ENCODE peak calls at places on chromosomes 16 and 17, in six cellular contexts. One of them, this sample, is unnamed.

GRCh38 chr17:35743911-35744328 is 9.1 kb downstream of the GAS2L2 start:
- DNase-seq in stimulated activated CD4-positive, alpha-beta T cell treated with anti-CD3 and anti-CD28 coated beads, Interleukin-15, amount 100 ng/mL, for 1 hour: no peak
- DNase-seq in GM12865: peak; percentile 29
- DNase-seq in activated CD8-positive, alpha-beta memory T cell treated with anti-CD3 and anti-CD28 coated beads for 48 hours: no peak
- DNase-seq in fibroblast of the aortic adventitia: peak; percentile 51
- DNase-seq in GM12878: no peak
- DNase-seq in this sample: peak; percentile 45

GRCh38 chr16:88548985-88549384 is 21.2 kb upstream of the ZC3H18 start:
- DNase-seq in stimulated activated CD4-positive, alpha-beta T cell treated with anti-CD3 and anti-CD28 coated beads, Interleukin-15, amount 100 ng/mL, for 1 hour: no peak
- DNase-seq in GM12865: no peak
- DNase-seq in activated CD8-positive, alpha-beta memory T cell treated with anti-CD3 and anti-CD28 coated beads for 48 hours: no peak
- DNase-seq in fibroblast of the aortic adventitia: no peak
- DNase-seq in GM12878: no peak
- DNase-seq in this sample: no peak

GRCh38 chr17:50028207-50029120 is 27.4 kb upstream of the ITGA3 start:
- DNase-seq in stimulated activated CD4-positive, alpha-beta T cell treated with anti-CD3 and anti-CD28 coated beads, Interleukin-15, amount 100 ng/mL, for 1 hour: no peak
- DNase-seq in GM12865: no peak
- DNase-seq in activated CD8-positive, alpha-beta memory T cell treated with anti-CD3 and anti-CD28 coated beads for 48 hours: no peak
- DNase-seq in fibroblast of the aortic adventitia: peak; percentile 26
- DNase-seq in GM12878: no peak
- DNase-seq in this sample: peak; percentile 86

GRCh38 chr17:43734376-43734775 is 24.2 kb downstream of the SOST start:
- DNase-seq in stimulated activated CD4-positive, alpha-beta T cell treated with anti-CD3 and anti-CD28 coated beads, Interleukin-15, amount 100 ng/mL, for 1 hour: no peak
- DNase-seq in GM12865: no peak
- DNase-seq in activated CD8-positive, alpha-beta memory T cell treated with anti-CD3 and anti-CD28 coated beads for 48 hours: no peak
- DNase-seq in fibroblast of the aortic adventitia: peak; percentile 96
- DNase-seq in GM12878: no peak
- DNase-seq in this sample: peak; percentile 90

GRCh38 chr16:4344659-4345438 is 6.3 kb downstream of the PAM16 start:
- DNase-seq in stimulated activated CD4-positive, alpha-beta T cell treated with anti-CD3 and anti-CD28 coated beads, Interleukin-15, amount 100 ng/mL, for 1 hour: no peak
- DNase-seq in GM12865: no peak
- DNase-seq in activated CD8-positive, alpha-beta memory T cell treated with anti-CD3 and anti-CD28 coated beads for 48 hours: no peak
- DNase-seq in fibroblast of the aortic adventitia: peak; percentile 32
- DNase-seq in GM12878: no peak
- DNase-seq in this sample: peak; percentile 30

GRCh38 chr16:50718061-50718760 is 23.7 kb upstream of the CYLD start:
- DNase-seq in stimulated activated CD4-positive, alpha-beta T cell treated with anti-CD3 and anti-CD28 coated beads, Interleukin-15, amount 100 ng/mL, for 1 hour: no peak
- DNase-seq in GM12865: no peak
- DNase-seq in activated CD8-positive, alpha-beta memory T cell treated with anti-CD3 and anti-CD28 coated beads for 48 hours: no peak
- DNase-seq in fibroblast of the aortic adventitia: peak; percentile 64
- DNase-seq in GM12878: no peak
- DNase-seq in this sample: peak; percentile 38

GRCh38 chr17:16464001-16464640 is 27.9 kb downstream of the LRRC75A start:
- DNase-seq in stimulated activated CD4-positive, alpha-beta T cell treated with anti-CD3 and anti-CD28 coated beads, Interleukin-15, amount 100 ng/mL, for 1 hour: no peak
- DNase-seq in GM12865: no peak
- DNase-seq in activated CD8-positive, alpha-beta memory T cell treated with anti-CD3 and anti-CD28 coated beads for 48 hours: no peak
- DNase-seq in fibroblast of the aortic adventitia: no peak
- DNase-seq in GM12878: no peak
- DNase-seq in this sample: no peak

GRCh38 chr16:12239953-12240485 is 263.5 kb downstream of the SNX29 start:
- DNase-seq in stimulated activated CD4-positive, alpha-beta T cell treated with anti-CD3 and anti-CD28 coated beads, Interleukin-15, amount 100 ng/mL, for 1 hour: no peak
- DNase-seq in GM12865: no peak
- DNase-seq in activated CD8-positive, alpha-beta memory T cell treated with anti-CD3 and anti-CD28 coated beads for 48 hours: no peak
- DNase-seq in fibroblast of the aortic adventitia: peak; percentile 79
- DNase-seq in GM12878: no peak
- DNase-seq in this sample: no peak

GRCh38 chr17:29154516-29155234 is 25.5 kb downstream of the MYO18A start:
- DNase-seq in stimulated activated CD4-positive, alpha-beta T cell treated with anti-CD3 and anti-CD28 coated beads, Interleukin-15, amount 100 ng/mL, for 1 hour: no peak
- DNase-seq in GM12865: no peak
- DNase-seq in activated CD8-positive, alpha-beta memory T cell treated with anti-CD3 and anti-CD28 coated beads for 48 hours: no peak
- DNase-seq in fibroblast of the aortic adventitia: no peak
- DNase-seq in GM12878: no peak
- DNase-seq in this sample: no peak

GRCh38 chr17:65196617-65197016 is 59.4 kb downstream of the RGS9 start:
- DNase-seq in stimulated activated CD4-positive, alpha-beta T cell treated with anti-CD3 and anti-CD28 coated beads, Interleukin-15, amount 100 ng/mL, for 1 hour: no peak
- DNase-seq in GM12865: no peak
- DNase-seq in activated CD8-positive, alpha-beta memory T cell treated with anti-CD3 and anti-CD28 coated beads for 48 hours: no peak
- DNase-seq in fibroblast of the aortic adventitia: no peak
- DNase-seq in GM12878: no peak
- DNase-seq in this sample: no peak

GRCh38 chr16:86844691-86845090 is 266.3 kb downstream of the FOXL1 start:
- DNase-seq in stimulated activated CD4-positive, alpha-beta T cell treated with anti-CD3 and anti-CD28 coated beads, Interleukin-15, amount 100 ng/mL, for 1 hour: no peak
- DNase-seq in GM12865: no peak
- DNase-seq in activated CD8-positive, alpha-beta memory T cell treated with anti-CD3 and anti-CD28 coated beads for 48 hours: no peak
- DNase-seq in fibroblast of the aortic adventitia: no peak
- DNase-seq in GM12878: no peak
- DNase-seq in this sample: no peak

GRCh38 chr17:29546085-29546484 is 20.8 kb downstream of the ABHD15 start:
- DNase-seq in stimulated activated CD4-positive, alpha-beta T cell treated with anti-CD3 and anti-CD28 coated beads, Interleukin-15, amount 100 ng/mL, for 1 hour: no peak
- DNase-seq in GM12865: no peak
- DNase-seq in activated CD8-positive, alpha-beta memory T cell treated with anti-CD3 and anti-CD28 coated beads for 48 hours: no peak
- DNase-seq in fibroblast of the aortic adventitia: peak; percentile 11
- DNase-seq in GM12878: no peak
- DNase-seq in this sample: peak; percentile 48

GRCh38 chr16:50323335-50324011 is 45.3 kb downstream of the BRD7 start:
- DNase-seq in stimulated activated CD4-positive, alpha-beta T cell treated with anti-CD3 and anti-CD28 coated beads, Interleukin-15, amount 100 ng/mL, for 1 hour: no peak
- DNase-seq in GM12865: no peak
- DNase-seq in activated CD8-positive, alpha-beta memory T cell treated with anti-CD3 and anti-CD28 coated beads for 48 hours: no peak
- DNase-seq in fibroblast of the aortic adventitia: peak; percentile 52
- DNase-seq in GM12878: no peak
- DNase-seq in this sample: peak; percentile 90

GRCh38 chr17:30343741-30344140 is 9.9 kb upstream of the TMIGD1 start:
- DNase-seq in stimulated activated CD4-positive, alpha-beta T cell treated with anti-CD3 and anti-CD28 coated beads, Interleukin-15, amount 100 ng/mL, for 1 hour: no peak
- DNase-seq in GM12865: no peak
- DNase-seq in activated CD8-positive, alpha-beta memory T cell treated with anti-CD3 and anti-CD28 coated beads for 48 hours: no peak
- DNase-seq in fibroblast of the aortic adventitia: no peak
- DNase-seq in GM12878: no peak
- DNase-seq in this sample: no peak

GRCh38 chr16:67842509-67843342 is 606 bp downstream of the THAP11 start:
- DNase-seq in stimulated activated CD4-positive, alpha-beta T cell treated with anti-CD3 and anti-CD28 coated beads, Interleukin-15, amount 100 ng/mL, for 1 hour: peak; percentile 39
- DNase-seq in GM12865: peak; percentile 76
- DNase-seq in activated CD8-positive, alpha-beta memory T cell treated with anti-CD3 and anti-CD28 coated beads for 48 hours: peak; percentile 37
- DNase-seq in fibroblast of the aortic adventitia: peak; percentile 54
- DNase-seq in GM12878: no peak
- DNase-seq in this sample: peak; percentile 49

GRCh38 chr17:17883801-17884200 is 47.0 kb upstream of the SREBF1 start:
- DNase-seq in stimulated activated CD4-positive, alpha-beta T cell treated with anti-CD3 and anti-CD28 coated beads, Interleukin-15, amount 100 ng/mL, for 1 hour: no peak
- DNase-seq in GM12865: no peak
- DNase-seq in activated CD8-positive, alpha-beta memory T cell treated with anti-CD3 and anti-CD28 coated beads for 48 hours: no peak
- DNase-seq in fibroblast of the aortic adventitia: no peak
- DNase-seq in GM12878: no peak
- DNase-seq in this sample: no peak

GRCh38 chr16:728131-728889 is 1.4 kb downstream of the HAGHL start:
- DNase-seq in stimulated activated CD4-positive, alpha-beta T cell treated with anti-CD3 and anti-CD28 coated beads, Interleukin-15, amount 100 ng/mL, for 1 hour: peak; percentile 37
- DNase-seq in GM12865: peak; percentile 93
- DNase-seq in activated CD8-positive, alpha-beta memory T cell treated with anti-CD3 and anti-CD28 coated beads for 48 hours: peak; percentile 55
- DNase-seq in fibroblast of the aortic adventitia: peak; percentile 63
- DNase-seq in GM12878: no peak
- DNase-seq in this sample: peak; percentile 74

GRCh38 chr17:1865252-1866037 is 35.6 kb downstream of the RPA1 start:
- DNase-seq in stimulated activated CD4-positive, alpha-beta T cell treated with anti-CD3 and anti-CD28 coated beads, Interleukin-15, amount 100 ng/mL, for 1 hour: peak; percentile 20
- DNase-seq in GM12865: peak; percentile 52
- DNase-seq in activated CD8-positive, alpha-beta memory T cell treated with anti-CD3 and anti-CD28 coated beads for 48 hours: no peak
- DNase-seq in fibroblast of the aortic adventitia: peak; percentile 51
- DNase-seq in GM12878: no peak
- DNase-seq in this sample: peak; percentile 26

GRCh38 chr17:67377727-67378443 is 804 bp downstream of the PITPNC1 start:
- DNase-seq in stimulated activated CD4-positive, alpha-beta T cell treated with anti-CD3 and anti-CD28 coated beads, Interleukin-15, amount 100 ng/mL, for 1 hour: peak; percentile 31
- DNase-seq in GM12865: peak; percentile 66
- DNase-seq in activated CD8-positive, alpha-beta memory T cell treated with anti-CD3 and anti-CD28 coated beads for 48 hours: peak; percentile 37
- DNase-seq in fibroblast of the aortic adventitia: peak; percentile 46
- DNase-seq in GM12878: no peak
- DNase-seq in this sample: peak; percentile 28

GRCh38 chr16:83245061-83245460 is 562.7 kb upstream of the HSBP1 start:
- DNase-seq in stimulated activated CD4-positive, alpha-beta T cell treated with anti-CD3 and anti-CD28 coated beads, Interleukin-15, amount 100 ng/mL, for 1 hour: no peak
- DNase-seq in GM12865: no peak
- DNase-seq in activated CD8-positive, alpha-beta memory T cell treated with anti-CD3 and anti-CD28 coated beads for 48 hours: no peak
- DNase-seq in fibroblast of the aortic adventitia: no peak
- DNase-seq in GM12878: no peak
- DNase-seq in this sample: no peak

GRCh38 chr17:48773245-48773644 is 43.8 kb downstream of the TTLL6 start:
- DNase-seq in stimulated activated CD4-positive, alpha-beta T cell treated with anti-CD3 and anti-CD28 coated beads, Interleukin-15, amount 100 ng/mL, for 1 hour: no peak
- DNase-seq in GM12865: no peak
- DNase-seq in activated CD8-positive, alpha-beta memory T cell treated with anti-CD3 and anti-CD28 coated beads for 48 hours: no peak
- DNase-seq in fibroblast of the aortic adventitia: no peak
- DNase-seq in GM12878: no peak
- DNase-seq in this sample: no peak

GRCh38 chr16:84537431-84538151 is 33.1 kb upstream of the MEAK7 start:
- DNase-seq in stimulated activated CD4-positive, alpha-beta T cell treated with anti-CD3 and anti-CD28 coated beads, Interleukin-15, amount 100 ng/mL, for 1 hour: no peak
- DNase-seq in GM12865: no peak
- DNase-seq in activated CD8-positive, alpha-beta memory T cell treated with anti-CD3 and anti-CD28 coated beads for 48 hours: no peak
- DNase-seq in fibroblast of the aortic adventitia: no peak
- DNase-seq in GM12878: no peak
- DNase-seq in this sample: no peak

GRCh38 chr16:26740771-26741170 is 326.0 kb upstream of the C16orf82 start:
- DNase-seq in stimulated activated CD4-positive, alpha-beta T cell treated with anti-CD3 and anti-CD28 coated beads, Interleukin-15, amount 100 ng/mL, for 1 hour: no peak
- DNase-seq in GM12865: no peak
- DNase-seq in activated CD8-positive, alpha-beta memory T cell treated with anti-CD3 and anti-CD28 coated beads for 48 hours: no peak
- DNase-seq in fibroblast of the aortic adventitia: no peak
- DNase-seq in GM12878: no peak
- DNase-seq in this sample: no peak

GRCh38 chr16:88669986-88670385 is 7.1 kb upstream of the MVD start:
- DNase-seq in stimulated activated CD4-positive, alpha-beta T cell treated with anti-CD3 and anti-CD28 coated beads, Interleukin-15, amount 100 ng/mL, for 1 hour: no peak
- DNase-seq in GM12865: no peak
- DNase-seq in activated CD8-positive, alpha-beta memory T cell treated with anti-CD3 and anti-CD28 coated beads for 48 hours: no peak
- DNase-seq in fibroblast of the aortic adventitia: peak; percentile 33
- DNase-seq in GM12878: no peak
- DNase-seq in this sample: no peak

GRCh38 chr16:87344931-87345631 is 27.9 kb upstream of the C16orf95 start:
- DNase-seq in stimulated activated CD4-positive, alpha-beta T cell treated with anti-CD3 and anti-CD28 coated beads, Interleukin-15, amount 100 ng/mL, for 1 hour: peak; percentile 20
- DNase-seq in GM12865: no peak
- DNase-seq in activated CD8-positive, alpha-beta memory T cell treated with anti-CD3 and anti-CD28 coated beads for 48 hours: no peak
- DNase-seq in fibroblast of the aortic adventitia: peak; percentile 20
- DNase-seq in GM12878: no peak
- DNase-seq in this sample: peak; percentile 13

GRCh38 chr16:54342001-54342776 is 55.6 kb upstream of the IRX3 start:
- DNase-seq in stimulated activated CD4-positive, alpha-beta T cell treated with anti-CD3 and anti-CD28 coated beads, Interleukin-15, amount 100 ng/mL, for 1 hour: no peak
- DNase-seq in GM12865: no peak
- DNase-seq in activated CD8-positive, alpha-beta memory T cell treated with anti-CD3 and anti-CD28 coated beads for 48 hours: no peak
- DNase-seq in fibroblast of the aortic adventitia: peak; percentile 21
- DNase-seq in GM12878: no peak
- DNase-seq in this sample: peak; percentile 76

GRCh38 chr17:29041091-29041490 is 1.9 kb upstream of the PIPOX start:
- DNase-seq in stimulated activated CD4-positive, alpha-beta T cell treated with anti-CD3 and anti-CD28 coated beads, Interleukin-15, amount 100 ng/mL, for 1 hour: no peak
- DNase-seq in GM12865: no peak
- DNase-seq in activated CD8-positive, alpha-beta memory T cell treated with anti-CD3 and anti-CD28 coated beads for 48 hours: no peak
- DNase-seq in fibroblast of the aortic adventitia: no peak
- DNase-seq in GM12878: no peak
- DNase-seq in this sample: no peak

GRCh38 chr17:32265192-32265895 is at the start of gene RHBDL3:
- DNase-seq in stimulated activated CD4-positive, alpha-beta T cell treated with anti-CD3 and anti-CD28 coated beads, Interleukin-15, amount 100 ng/mL, for 1 hour: no peak
- DNase-seq in GM12865: no peak
- DNase-seq in activated CD8-positive, alpha-beta memory T cell treated with anti-CD3 and anti-CD28 coated beads for 48 hours: no peak
- DNase-seq in fibroblast of the aortic adventitia: no peak
- DNase-seq in GM12878: no peak
- DNase-seq in this sample: no peak

GRCh38 chr16:74650966-74651567 is 15.6 kb downstream of the RFWD3 start:
- DNase-seq in stimulated activated CD4-positive, alpha-beta T cell treated with anti-CD3 and anti-CD28 coated beads, Interleukin-15, amount 100 ng/mL, for 1 hour: no peak
- DNase-seq in GM12865: no peak
- DNase-seq in activated CD8-positive, alpha-beta memory T cell treated with anti-CD3 and anti-CD28 coated beads for 48 hours: no peak
- DNase-seq in fibroblast of the aortic adventitia: peak; percentile 21
- DNase-seq in GM12878: no peak
- DNase-seq in this sample: no peak

GRCh38 chr16:50190292-50190691 is 37.2 kb downstream of the TENT4B start:
- DNase-seq in stimulated activated CD4-positive, alpha-beta T cell treated with anti-CD3 and anti-CD28 coated beads, Interleukin-15, amount 100 ng/mL, for 1 hour: no peak
- DNase-seq in GM12865: no peak
- DNase-seq in activated CD8-positive, alpha-beta memory T cell treated with anti-CD3 and anti-CD28 coated beads for 48 hours: no peak
- DNase-seq in fibroblast of the aortic adventitia: no peak
- DNase-seq in GM12878: no peak
- DNase-seq in this sample: no peak

GRCh38 chr17:32487460-32488176 is 825 bp downstream of the CDK5R1 start:
- DNase-seq in stimulated activated CD4-positive, alpha-beta T cell treated with anti-CD3 and anti-CD28 coated beads, Interleukin-15, amount 100 ng/mL, for 1 hour: no peak
- DNase-seq in GM12865: peak; percentile 54
- DNase-seq in activated CD8-positive, alpha-beta memory T cell treated with anti-CD3 and anti-CD28 coated beads for 48 hours: no peak
- DNase-seq in fibroblast of the aortic adventitia: no peak
- DNase-seq in GM12878: no peak
- DNase-seq in this sample: no peak

GRCh38 chr16:3810818-3811217 is 69.7 kb downstream of the CREBBP start:
- DNase-seq in stimulated activated CD4-positive, alpha-beta T cell treated with anti-CD3 and anti-CD28 coated beads, Interleukin-15, amount 100 ng/mL, for 1 hour: no peak
- DNase-seq in GM12865: no peak
- DNase-seq in activated CD8-positive, alpha-beta memory T cell treated with anti-CD3 and anti-CD28 coated beads for 48 hours: no peak
- DNase-seq in fibroblast of the aortic adventitia: no peak
- DNase-seq in GM12878: no peak
- DNase-seq in this sample: no peak

GRCh38 chr17:76107507-76107906 is 3.9 kb upstream of the EXOC7 start:
- DNase-seq in stimulated activated CD4-positive, alpha-beta T cell treated with anti-CD3 and anti-CD28 coated beads, Interleukin-15, amount 100 ng/mL, for 1 hour: no peak
- DNase-seq in GM12865: peak; percentile 35
- DNase-seq in activated CD8-positive, alpha-beta memory T cell treated with anti-CD3 and anti-CD28 coated beads for 48 hours: no peak
- DNase-seq in fibroblast of the aortic adventitia: no peak
- DNase-seq in GM12878: no peak
- DNase-seq in this sample: no peak

GRCh38 chr16:11329891-11330290 is 15.4 kb upstream of the RMI2 start:
- DNase-seq in stimulated activated CD4-positive, alpha-beta T cell treated with anti-CD3 and anti-CD28 coated beads, Interleukin-15, amount 100 ng/mL, for 1 hour: no peak
- DNase-seq in GM12865: no peak
- DNase-seq in activated CD8-positive, alpha-beta memory T cell treated with anti-CD3 and anti-CD28 coated beads for 48 hours: no peak
- DNase-seq in fibroblast of the aortic adventitia: no peak
- DNase-seq in GM12878: no peak
- DNase-seq in this sample: peak; percentile 33

GRCh38 chr16:6068063-6068462 is 970.5 kb upstream of the EEF2KMT start:
- DNase-seq in stimulated activated CD4-positive, alpha-beta T cell treated with anti-CD3 and anti-CD28 coated beads, Interleukin-15, amount 100 ng/mL, for 1 hour: no peak
- DNase-seq in GM12865: no peak
- DNase-seq in activated CD8-positive, alpha-beta memory T cell treated with anti-CD3 and anti-CD28 coated beads for 48 hours: no peak
- DNase-seq in fibroblast of the aortic adventitia: no peak
- DNase-seq in GM12878: no peak
- DNase-seq in this sample: no peak

This sample was measured in amniotic epithelial cell.